ENCODE peak calls at places on chromosomes 6 and 20, in four cellular contexts. Y is breast epithelium, A is left ventricle myocardium inferior, B is A549. J is an unnamed sample.
A peak's percentile ranks its signal among the peaks of the same experiment; 100 is the strongest.

GRCh38 chr6:106547961-106548453 is 81.3 kb downstream of the RTN4IP1 start:
- DNase-seq in A (no peak), Y (no peak), B (no peak), J (no peak)

GRCh38 chr20:54151511-54152226 is 22.1 kb downstream of the CYP24A1 start:
- DNase-seq in A (no peak), B (peak; percentile 92), Y (no peak), J (no peak)

GRCh38 chr6:47247227-47247797 is 62.4 kb downstream of the TNFRSF21 start:
- DNase-seq in B (no peak), Y (no peak), A (no peak), J (no peak)

GRCh38 chr20:1685304-1686052 is 27.9 kb upstream of the SIRPG start:
- DNase-seq in Y (no peak), B (no peak), A (no peak), J (no peak)

GRCh38 chr20:44034451-44034850 is 119.8 kb downstream of the TOX2 start:
- DNase-seq in Y (no peak), A (no peak), B (no peak), J (no peak)

GRCh38 chr6:42084889-42085288 is 34.6 kb downstream of the TAF8 start:
- DNase-seq in Y (no peak), A (no peak), B (peak; percentile 23), J (no peak)

GRCh38 chr6:31972709-31973350 is 892 bp upstream of the DXO start:
- DNase-seq in B (no peak), Y (no peak), A (no peak), J (no peak)

GRCh38 chr6:5905431-5906339 is 101.0 kb downstream of the NRN1 start:
- DNase-seq in A (peak; percentile 80), Y (no peak), B (no peak), J (no peak)

GRCh38 chr6:89430563-89430962 is 2.4 kb upstream of the ANKRD6 start:
- DNase-seq in A (no peak), B (no peak), Y (no peak), J (no peak)

GRCh38 chr6:63526931-63527330 is 45.3 kb upstream of the LOC128125822 start:
- DNase-seq in Y (no peak), A (no peak), B (no peak), J (no peak)

GRCh38 chr6:100344761-100345160 is 120.0 kb downstream of the SIM1 start:
- DNase-seq in Y (no peak), A (no peak), B (no peak), J (no peak)

GRCh38 chr6:149698175-149698574 is 19.7 kb downstream of the LATS1 start:
- DNase-seq in Y (no peak), A (no peak), B (no peak), J (no peak)

GRCh38 chr6:43758617-43759050 is 11.4 kb upstream of the VEGFA start:
- DNase-seq in B (no peak), Y (no peak), A (peak; percentile 13), J (no peak)

GRCh38 chr20:44460795-44461141 is 14.9 kb upstream of the TTPAL start:
- DNase-seq in A (no peak), Y (no peak), B (peak; percentile 45), J (no peak)

GRCh38 chr20:18359854-18360253 is 71.5 kb downstream of the ZNF133 start:
- DNase-seq in B (no peak), A (no peak), Y (no peak), J (no peak)

GRCh38 chr6:75126518-75126917 is 79.3 kb downstream of the COL12A1 start:
- DNase-seq in A (no peak), B (no peak), Y (no peak), J (no peak)

GRCh38 chr6:112188906-112189305 is 65.5 kb downstream of the LAMA4 start:
- DNase-seq in Y (no peak), A (no peak), B (no peak), J (no peak)

GRCh38 chr20:45456632-45457031 is 12.9 kb upstream of the WFDC2 start:
- DNase-seq in B (peak; percentile 42), Y (no peak), A (no peak), J (no peak)

GRCh38 chr6:1461207-1461606 is 71.8 kb downstream of the FOXF2 start:
- DNase-seq in B (no peak), Y (no peak), A (no peak), J (no peak)

GRCh38 chr6:1629316-1629715 is 19.6 kb downstream of the FOXC1 start:
- DNase-seq in A (no peak), B (no peak), Y (no peak), J (no peak)

GRCh38 chr6:105300090-105300489 is 102.8 kb downstream of the PREP start:
- DNase-seq in Y (no peak), A (no peak), B (no peak), J (no peak)

GRCh38 chr20:21006611-21007010 is 99.5 kb downstream of the LINC00237 start:
- DNase-seq in A (no peak), Y (no peak), B (no peak), J (no peak)

GRCh38 chr6:130624046-130624445 is 203.2 kb upstream of the SMLR1 start:
- DNase-seq in B (no peak), Y (no peak), A (no peak), J (no peak)

GRCh38 chr6:116969211-116969863 is 92.3 kb downstream of the RFX6 start:
- DNase-seq in A (no peak), Y (no peak), B (peak; percentile 59), J (no peak)

GRCh38 chr6:53706525-53706924 is 41.0 kb upstream of the KLHL31 start:
- DNase-seq in A (no peak), B (no peak), Y (no peak), J (no peak)

GRCh38 chr20:13910492-13910891 is 79.9 kb downstream of the SEL1L2 start:
- DNase-seq in B (no peak), Y (no peak), A (no peak), J (no peak)

GRCh38 chr6:142846883-142847287 is 98.1 kb downstream of the HIVEP2 start:
- DNase-seq in Y (no peak), B (peak; percentile 39), A (no peak), J (no peak)

GRCh38 chr6:29666826-29667130 is 9.9 kb downstream of the MOG start:
- DNase-seq in A (no peak), B (no peak), Y (no peak), J (no peak)

GRCh38 chr20:48760403-48760889 is 67.4 kb downstream of the PREX1 start:
- DNase-seq in A (no peak), Y (no peak), B (no peak), J (no peak)

GRCh38 chr6:46044876-46045617 is 29.4 kb upstream of the CLIC5 start:
- DNase-seq in A (peak; percentile 32), B (peak; percentile 49), Y (no peak), J (no peak)

GRCh38 chr6:2344319-2344905 is 99.0 kb upstream of the GMDS start:
- DNase-seq in B (no peak), Y (no peak), A (no peak), J (no peak)

GRCh38 chr6:30954631-30955366 is 14.0 kb downstream of the MUCL3 start:
- DNase-seq in B (no peak), A (no peak), Y (no peak), J (no peak)

GRCh38 chr6:159871241-159871640 is 19.5 kb upstream of the MAS1 start:
- DNase-seq in Y (no peak), B (no peak), A (no peak), J (no peak)

GRCh38 chr20:19816386-19816785 is 58.3 kb downstream of the RIN2 start:
- DNase-seq in B (no peak), A (no peak), Y (no peak), J (no peak)

GRCh38 chr20:19813839-19814238 is 55.8 kb downstream of the RIN2 start:
- DNase-seq in A (no peak), Y (no peak), B (no peak), J (no peak)

GRCh38 chr20:19817017-19817416 is 59.0 kb downstream of the RIN2 start:
- DNase-seq in Y (no peak), A (no peak), B (peak; percentile 88), J (no peak)

GRCh38 chr20:19814241-19814640 is 56.2 kb downstream of the RIN2 start:
- DNase-seq in A (no peak), Y (no peak), B (peak; percentile 26), J (no peak)

DNA sequence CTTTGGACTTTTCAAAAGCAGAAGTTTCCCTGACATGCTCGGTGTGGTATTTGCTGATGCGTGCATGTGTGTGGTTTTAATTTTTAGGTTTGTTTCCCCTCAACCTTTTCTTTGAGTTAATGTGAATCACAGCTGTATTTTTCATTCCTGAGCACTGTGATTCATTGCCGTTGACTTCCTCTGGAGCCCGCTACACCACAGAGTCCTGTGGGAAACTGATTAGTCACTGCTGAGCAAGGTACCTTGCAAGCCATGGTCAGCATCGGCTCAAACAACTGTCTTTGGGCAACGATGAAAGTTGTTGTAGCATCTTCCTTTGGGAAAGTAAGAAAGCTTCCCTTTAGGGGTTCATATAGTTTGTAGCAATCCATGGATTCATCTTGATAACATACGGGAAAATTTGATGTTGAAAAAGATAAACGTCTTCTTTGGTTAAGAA is 57.5 kb downstream of the RIN2 start:
- DNase-seq in A (no peak), Y (no peak), B (peak; percentile 96), J (no peak)
- TF ChIP-seq CTCF in A (peak; percentile 16), Y (no peak), B (peak; percentile 14), J (no peak)

DNA sequence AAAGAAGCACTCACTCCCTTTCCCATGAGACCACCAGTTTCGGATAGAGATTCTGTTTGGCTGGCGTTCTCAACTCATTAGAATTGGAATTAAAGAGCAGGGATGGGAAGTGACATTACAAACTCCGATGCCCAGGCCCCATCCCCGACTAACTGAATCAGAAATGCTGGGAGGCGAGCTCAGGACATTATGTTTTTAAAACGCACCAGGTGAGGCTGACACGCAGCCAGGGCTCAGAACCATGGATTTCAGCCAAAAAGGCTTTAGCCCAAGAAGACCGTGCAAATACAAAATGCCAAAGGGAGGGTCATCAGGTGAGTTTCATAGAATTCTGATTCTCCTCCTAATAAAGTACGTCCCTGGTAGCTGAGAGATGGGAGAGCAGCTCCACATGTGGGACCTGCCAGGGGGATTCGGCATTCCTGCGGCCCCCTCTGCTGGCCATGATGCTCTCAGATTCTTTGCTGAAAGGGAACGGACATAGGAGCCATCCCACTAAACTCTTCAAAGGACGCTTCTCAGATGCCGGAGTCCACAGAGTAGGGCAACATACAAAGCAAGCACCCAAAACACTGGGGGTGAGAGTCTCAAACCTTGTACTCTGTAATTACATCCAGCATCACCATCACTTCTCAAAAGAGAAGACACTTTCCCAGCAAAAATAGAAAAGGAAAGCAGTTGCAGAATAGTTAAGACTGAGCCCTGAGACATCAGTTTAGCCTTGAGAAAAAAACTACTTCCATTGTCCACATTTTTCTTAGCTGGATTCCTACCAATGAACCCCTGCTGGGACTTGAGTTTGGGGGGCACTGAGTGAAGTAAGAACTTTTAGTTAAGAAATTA is 205.2 kb downstream of the BMP7 start:
- DNase-seq in Y (no peak), B (peak; percentile 47), A (no peak), J (no peak)
- TF ChIP-seq CTCF in Y (no peak), B (peak; percentile 51), A (no peak), J (peak; percentile 81)

DNA sequence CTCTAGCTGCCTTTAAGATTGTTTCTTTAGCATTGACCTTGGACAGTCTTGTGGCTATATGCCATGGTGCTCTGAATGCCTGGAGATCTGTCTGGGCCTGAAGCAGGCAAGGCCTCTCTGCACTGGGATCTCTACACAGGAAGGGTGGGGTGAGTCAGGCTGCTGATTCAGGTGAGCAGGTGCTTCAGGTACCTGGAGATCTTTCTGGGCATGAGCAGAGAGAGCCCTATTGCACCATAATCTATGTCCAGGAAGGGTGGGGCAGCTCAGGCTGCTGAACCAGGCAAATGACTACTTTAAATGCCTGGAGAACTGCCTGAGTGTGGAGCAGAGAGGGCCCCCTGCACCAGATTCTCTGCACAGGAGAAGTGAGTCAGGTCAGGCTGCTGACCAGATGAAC is 94.5 kb downstream of the TPBG start:
- DNase-seq in A (no peak), B (no peak), Y (no peak), J (no peak)
- TF ChIP-seq CTCF in A (no peak), B (no peak), Y (no peak), J (no peak)

GRCh38 chr6:115545410-115545986 is 515.2 kb downstream of the FRK start:
- DNase-seq in Y (no peak), B (peak; percentile 6), A (no peak), J (no peak)
- TF ChIP-seq CTCF in Y (no peak), B (peak; percentile 12), A (peak; percentile 55), J (peak; percentile 65)